ENCODE peak calls at places on chromosomes 2 and 18, in seven cellular contexts. R is tibial artery; W is ovary; E is CD8-positive, alpha-beta memory T cell; N is body of pancreas; B is small intestine; M is CD8-positive, alpha-beta T cell. X is an unnamed sample. For H3K27me3, the result is how much of the 10 kb centered on the place peaks cover.

GRCh38 chr2:98537390-98537972 is 70.8 kb downstream of the COA5 start:
- DNase-seq in W (no peak), R (no peak), N (no peak), B (no peak), M (no peak), E (no peak), X (no peak)

GRCh38 chr2:191013617-191013875 is 425 bp downstream of the STAT1 start:
- DNase-seq in R (no peak), E (no peak), B (no peak), M (no peak), W (no peak), N (no peak), X (no peak)

GRCh38 chr2:36459725-36460137 is 104.2 kb downstream of the CRIM1 start:
- DNase-seq in R (no peak), M (no peak), W (no peak), N (peak), B (peak), E (no peak), X (peak)

GRCh38 chr18:22349317-22349898 is 68.3 kb downstream of the CTAGE1 start:
- DNase-seq in M (no peak), E (no peak), R (no peak), W (peak), N (no peak), B (no peak), X (no peak)

GRCh38 chr18:58590231-58590630 is 38.7 kb downstream of the ALPK2 start:
- DNase-seq in N (no peak), W (no peak), B (no peak), E (no peak), M (no peak), R (no peak), X (no peak)

GRCh38 chr2:15293262-15293937 is 267.7 kb downstream of the NBAS start:
- DNase-seq in E (no peak), B (no peak), M (no peak), W (no peak), N (no peak), R (no peak), X (no peak)

GRCh38 chr2:207334631-207335371 is 169.1 kb upstream of the KLF7 start:
- DNase-seq in W (peak), R (peak), M (no peak), N (peak), E (no peak), B (no peak), X (peak)

GRCh38 chr2:151269798-151270568 is 8.3 kb upstream of the RBM43 start:
- DNase-seq in M (no peak), E (no peak), B (no peak), W (no peak), N (no peak), R (no peak), X (no peak)

GRCh38 chr2:10006248-10007147 is 36.9 kb upstream of the KLF11 start:
- DNase-seq in B (peak), R (peak), N (peak), W (no peak), M (no peak), E (no peak), X (peak)

GRCh38 chr2:229857634-229858033 is 64.2 kb downstream of the TRIP12 start:
- DNase-seq in N (no peak), W (no peak), R (no peak), E (no peak), M (no peak), B (no peak), X (no peak)

GRCh38 chr2:239298126-239298804 is 102.6 kb downstream of the HDAC4 start:
- DNase-seq in W (no peak), E (peak), N (peak), R (peak), B (peak), M (peak), X (peak)

GRCh38 chr2:10768063-10768507 is 44.5 kb downstream of the PDIA6 start:
- DNase-seq in M (no peak), R (no peak), E (no peak), B (no peak), W (no peak), N (no peak), X (no peak)

GRCh38 chr18:36514778-36515177 is 217.3 kb downstream of the FHOD3 start:
- DNase-seq in E (no peak), W (no peak), R (no peak), N (no peak), M (no peak), B (no peak), X (no peak)

GRCh38 chr2:68466361-68466777 is 725 bp downstream of the FBXO48 start:
- DNase-seq in W (no peak), N (no peak), M (peak), R (no peak), B (peak), E (peak), X (no peak)

GRCh38 chr2:219706823-219707281 is 79.4 kb downstream of the SLC4A3 start:
- DNase-seq in E (no peak), N (no peak), R (no peak), M (no peak), B (no peak), W (no peak), X (no peak)

GRCh38 chr2:232931636-232932035 is 61.6 kb downstream of the SNORC start:
- DNase-seq in E (no peak), B (no peak), N (no peak), R (no peak), W (no peak), M (no peak), X (no peak)

GRCh38 chr2:125471963-125472362 is 1184.0 kb upstream of the GYPC start:
- DNase-seq in R (no peak), N (peak), W (no peak), E (no peak), M (no peak), B (no peak), X (no peak)

GRCh38 chr2:61328707-61329251 is 142.1 kb downstream of the USP34 start:
- DNase-seq in W (no peak), N (no peak), B (peak), M (no peak), R (no peak), E (no peak), X (no peak)

GRCh38 chr2:18412980-18413793 is 147.3 kb downstream of the RDH14 start:
- DNase-seq in N (no peak), M (no peak), R (no peak), E (no peak), B (no peak), W (no peak), X (no peak)

GRCh38 chr2:178394816-178395215 is 56.2 kb downstream of the PRKRA start:
- DNase-seq in N (no peak), B (no peak), R (no peak), W (no peak), E (no peak), M (no peak), X (no peak)

GRCh38 chr2:229050063-229050635 is 220.9 kb downstream of the PID1 start:
- DNase-seq in N (no peak), B (no peak), W (no peak), M (no peak), R (no peak), E (no peak), X (no peak)

GRCh38 chr2:109382946-109383345 is 230.8 kb downstream of the SEPTIN10 start:
- DNase-seq in M (no peak), R (peak), E (no peak), B (no peak), N (peak), W (peak), X (peak)

GRCh38 chr2:13040043-13040442 is 323.3 kb downstream of the TRIB2 start:
- DNase-seq in E (no peak), R (no peak), N (no peak), M (no peak), W (no peak), B (no peak), X (no peak)

GRCh38 chr2:206115026-206115578 is 29.1 kb upstream of the INO80D start:
- DNase-seq in N (no peak), R (no peak), B (peak), M (no peak), E (no peak), W (no peak), X (no peak)

GRCh38 chr2:241702155-241702404 is 241 bp downstream of the ING5 start:
- DNase-seq in N (no peak), W (no peak), M (peak), R (no peak), B (no peak), E (no peak), X (no peak)

GRCh38 chr2:47741637-47742036 is 41.3 kb upstream of the MSH6 start:
- DNase-seq in E (no peak), B (no peak), M (no peak), R (no peak), N (no peak), W (no peak), X (no peak)

GRCh38 chr2:181517685-181518301 is 60.6 kb downstream of the ITGA4 start:
- DNase-seq in W (no peak), R (no peak), B (peak), N (no peak), E (peak), M (peak), X (peak)

GRCh38 chr2:136131961-136132839 is 14.3 kb upstream of the CXCR4 start:
- DNase-seq in W (no peak), R (peak), E (peak), M (peak), B (peak), N (no peak), X (peak)

DNA sequence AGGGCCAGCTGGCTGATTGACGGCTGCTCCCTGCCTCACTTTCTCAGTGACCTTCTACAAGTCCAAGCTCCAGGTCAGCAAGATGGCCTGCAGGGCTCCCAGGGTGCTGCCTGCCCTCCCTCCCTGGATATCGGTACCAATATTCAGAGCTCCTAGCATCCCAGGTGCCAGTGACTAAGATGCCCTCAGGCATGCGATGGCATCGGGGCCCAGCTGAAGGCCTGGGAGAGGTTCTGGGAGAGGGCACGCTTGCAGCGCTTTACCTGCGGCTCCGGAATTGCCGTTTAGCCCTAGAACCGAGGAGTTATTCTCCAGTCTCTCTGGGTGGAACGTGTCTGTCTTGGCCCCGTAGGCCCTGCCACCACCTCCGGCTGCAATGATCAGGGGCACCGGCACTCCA is 116.8 kb downstream of the CLIP4 start:
- DNase-seq in B (no peak), N (no peak), E (no peak), W (no peak), R (no peak), M (no peak), X (no peak)
- H3K27me3 ChIP-seq in B (under half), N (under half), E (under half), W (under half), R (under half), M (under half), X (under half)

DNA sequence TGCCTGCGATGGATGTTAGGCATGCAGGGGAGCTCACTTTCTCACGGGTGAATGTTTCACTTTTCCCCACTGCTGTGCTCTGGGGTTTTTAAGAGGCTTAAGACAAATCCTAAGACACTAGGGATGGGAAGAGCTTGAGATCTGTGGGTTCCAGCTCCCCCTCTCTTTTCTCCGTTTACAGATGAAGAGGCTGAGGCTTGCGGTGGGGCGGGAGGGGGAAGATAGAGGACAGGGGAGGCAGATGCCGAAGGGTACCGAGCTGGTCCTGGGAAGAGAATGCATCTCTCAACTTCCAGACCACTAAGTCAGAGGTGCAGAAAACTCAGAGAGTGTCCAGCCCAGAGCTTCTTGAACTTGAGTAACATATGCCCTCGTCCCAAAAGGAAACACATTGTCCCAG is 8.2 kb upstream of the ATOH8 start:
- DNase-seq in M (no peak), N (no peak), B (no peak), E (no peak), R (no peak), W (no peak), X (no peak)
- H3K27ac ChIP-seq in M (no peak), N (no peak), B (peak), E (no peak), R (peak), W (peak), X (peak)

GRCh38 chr2:45170191-45170975 is 161.1 kb upstream of the SIX2 start:
- DNase-seq in M (no peak), R (no peak), N (no peak), E (no peak), B (no peak), W (no peak), X (no peak)
- H3K27me3 ChIP-seq in M (under half), R (under half), N (under half), E (under half), B (under half), W (under half), X (under half)

GRCh38 chr2:27379840-27380625 is 501 bp downstream of the ZNF513 start:
- DNase-seq in R (peak), M (peak), B (peak), W (peak), N (peak), E (peak), X (peak)

GRCh38 chr2:27378096-27378808 is 2.3 kb downstream of the ZNF513 start:
- DNase-seq in B (no peak), E (no peak), N (no peak), M (peak), W (no peak), R (no peak), X (no peak)

GRCh38 chr2:27377618-27378095 is 2.9 kb downstream of the ZNF513 start:
- DNase-seq in E (no peak), N (no peak), M (no peak), B (no peak), R (no peak), W (no peak), X (no peak)

GRCh38 chr2:27379383-27379839 is 1.1 kb downstream of the ZNF513 start:
- DNase-seq in B (no peak), N (no peak), M (no peak), R (no peak), E (no peak), W (no peak), X (no peak)

GRCh38 chr2:27378809-27379290 is 1.7 kb downstream of the ZNF513 start:
- DNase-seq in E (no peak), N (no peak), M (no peak), B (no peak), W (no peak), R (no peak), X (no peak)
- H3K27ac ChIP-seq in E (no peak), N (no peak), M (no peak), B (no peak), W (no peak), R (no peak), X (no peak)

X was measured in Peyer's patch.